ENCODE peak calls at places on chromosome 13, in five cellular contexts. M is mammary epithelial cell; T is stimulated activated CD8-positive, alpha-beta memory T cell treated with anti-CD3 and anti-CD28 coated beads, Interleukin-4, amount 100 ng/mL, for 48 hours; H is activated CD4-positive, alpha-beta memory T cell treated with anti-CD3 and anti-CD28 coated beads, Interleukin-2, amount 10 ng/mL, durations not matched to agents 7 days and 5 days; B is glutamatergic neuron. F is an unnamed sample.

GRCh38 chr13:23450340-23451046 is 17.0 kb upstream of the SACS start:
- DNase-seq in B (peak; percentile 55), H (no peak), M (no peak), T (no peak), F (no peak)

GRCh38 chr13:59950201-59950730 is 213.5 kb downstream of the DIAPH3 start:
- DNase-seq in B (no peak), M (no peak), H (no peak), T (no peak), F (no peak)

GRCh38 chr13:55244991-55245644 is 1895.6 kb upstream of the PRR20A start:
- DNase-seq in B (no peak), M (no peak), H (no peak), T (no peak), F (no peak)

GRCh38 chr13:36346222-36347083 is at the start of gene SPART:
- DNase-seq in B (peak; percentile 88), T (peak; percentile 88), H (peak; percentile 89), M (peak; percentile 83), F (peak; percentile 47)

GRCh38 chr13:77377016-77377415 is 50.1 kb upstream of the MYCBP2 start:
- DNase-seq in H (no peak), T (no peak), B (no peak), M (no peak), F (no peak)

GRCh38 chr13:80040219-80040976 is 300.5 kb downstream of the SPRY2 start:
- DNase-seq in T (no peak), M (peak; percentile 99), H (no peak), B (no peak), F (no peak)

GRCh38 chr13:71524245-71525002 is 342.6 kb downstream of the DACH1 start:
- DNase-seq in H (no peak), T (no peak), M (no peak), B (no peak), F (no peak)

GRCh38 chr13:40271931-40272775 is 394.3 kb downstream of the FOXO1 start:
- DNase-seq in T (peak; percentile 65), H (peak; percentile 21), M (peak; percentile 81), B (no peak), F (no peak)

GRCh38 chr13:26460652-26461051 is 96.8 kb upstream of the WASF3 start:
- DNase-seq in B (peak; percentile 79), T (no peak), M (no peak), H (no peak), F (no peak)

GRCh38 chr13:111557921-111558699 is 237.7 kb downstream of the TEX29 start:
- DNase-seq in T (no peak), B (no peak), M (no peak), H (no peak), F (no peak)

GRCh38 chr13:66501187-66501586 is 728.9 kb downstream of the PCDH9 start:
- DNase-seq in T (no peak), M (peak; percentile 4), B (no peak), H (no peak), F (no peak)

GRCh38 chr13:112806761-112807652 is 117.2 kb downstream of the ATP11A start:
- DNase-seq in M (no peak), H (no peak), B (no peak), T (no peak), F (no peak)